ENCODE peak calls at places on chromosomes 1 and 21, in four cellular contexts. A, D, N and J are unnamed samples.

GRCh38 chr1:61742620-61743431 is 546 bp downstream of the PATJ start:
- DNase-seq in A (peak), D (peak), N (peak), J (peak)

GRCh38 chr1:169003864-169004516 is 102.5 kb upstream of the ATP1B1 start:
- DNase-seq in A (peak), D (no peak), N (peak), J (peak)

GRCh38 chr21:35172231-35172630 is 123.1 kb upstream of the RUNX1 start:
- DNase-seq in A (no peak), D (no peak), N (no peak), J (no peak)

GRCh38 chr1:248847956-248848561 is 10.0 kb downstream of the ZNF672 start:
- DNase-seq in A (no peak), D (no peak), N (no peak), J (no peak)

GRCh38 chr1:50605186-50605875 is 182.1 kb upstream of the DMRTA2 start:
- DNase-seq in A (peak), D (no peak), N (peak), J (peak)

GRCh38 chr1:39462074-39462473 is 29.4 kb upstream of the BMP8A start:
- DNase-seq in A (no peak), D (no peak), N (no peak), J (no peak)

GRCh38 chr1:109253803-109254620 is 4.7 kb downstream of the CELSR2 start:
- DNase-seq in A (no peak), D (no peak), N (no peak), J (no peak)

GRCh38 chr1:21734526-21734925 is 48.4 kb downstream of the USP48 start:
- DNase-seq in A (peak), D (no peak), N (no peak), J (peak)

GRCh38 chr1:25996966-25997758 is 701 bp downstream of the PAFAH2 start:
- DNase-seq in A (peak), D (no peak), N (peak), J (peak)

GRCh38 chr1:206925116-206925736 is 3.5 kb upstream of the FCMR start:
- DNase-seq in A (no peak), D (no peak), N (peak), J (no peak)

GRCh38 chr1:186244825-186245224 is 130.2 kb downstream of the TPR start:
- DNase-seq in A (no peak), D (no peak), N (peak), J (peak)

GRCh38 chr1:172533511-172534116 is 664 bp downstream of the SUCO start:
- DNase-seq in A (peak), D (peak), N (peak), J (peak)

GRCh38 chr1:17633654-17634053 is 94.2 kb downstream of the ARHGEF10L start:
- DNase-seq in A (peak), D (no peak), N (peak), J (peak)

GRCh38 chr21:31580866-31581276 is 78.6 kb upstream of the SOD1 start:
- DNase-seq in A (peak), D (peak), N (peak), J (peak)

GRCh38 chr1:17109897-17110554 is 9.2 kb downstream of the PADI2 start:
- DNase-seq in A (no peak), D (no peak), N (no peak), J (no peak)

GRCh38 chr1:64597151-64597550 is 127.2 kb downstream of the CACHD1 start:
- DNase-seq in A (no peak), D (no peak), N (no peak), J (no peak)

GRCh38 chr1:8351693-8352470 is 34.0 kb downstream of the SLC45A1 start:
- DNase-seq in A (no peak), D (no peak), N (peak), J (no peak)

GRCh38 chr1:154975409-154976205 is 1.1 kb downstream of the CKS1B start:
- DNase-seq in A (peak), D (peak), N (peak), J (peak)

GRCh38 chr1:6962956-6963915 is 178.0 kb downstream of the CAMTA1 start:
- DNase-seq in A (no peak), D (peak), N (peak), J (no peak)

GRCh38 chr1:18965206-18966173 is 9.0 kb upstream of the IFFO2 start:
- DNase-seq in A (peak), D (no peak), N (no peak), J (peak)

GRCh38 chr1:66281808-66282207 is 252.1 kb upstream of the SGIP1 start:
- DNase-seq in A (no peak), D (no peak), N (no peak), J (no peak)

GRCh38 chr21:18840239-18840638 is 436.7 kb upstream of the TMPRSS15 start:
- DNase-seq in A (no peak), D (no peak), N (no peak), J (peak)
- TF ChIP-seq CTCF in A (no peak), D (no peak), N (no peak), J (no peak)

GRCh38 chr1:56147459-56147858 is 431.9 kb downstream of the PLPP3 start:
- DNase-seq in A (no peak), D (no peak), N (no peak), J (no peak)

GRCh38 chr1:56146449-56146848 is 432.9 kb downstream of the PLPP3 start:
- DNase-seq in A (peak), D (no peak), N (no peak), J (peak)

GRCh38 chr1:56145524-56145923 is 433.8 kb downstream of the PLPP3 start:
- DNase-seq in A (no peak), D (no peak), N (no peak), J (no peak)

GRCh38 chr1:56148466-56149193 is 430.7 kb downstream of the PLPP3 start:
- DNase-seq in A (no peak), D (no peak), N (no peak), J (peak)

GRCh38 chr1:56147020-56147419 is 432.3 kb downstream of the PLPP3 start:
- DNase-seq in A (no peak), D (no peak), N (no peak), J (no peak)
- H3K4me3 ChIP-seq in A (no peak), D (no peak), N (no peak), J (no peak)

DNA sequence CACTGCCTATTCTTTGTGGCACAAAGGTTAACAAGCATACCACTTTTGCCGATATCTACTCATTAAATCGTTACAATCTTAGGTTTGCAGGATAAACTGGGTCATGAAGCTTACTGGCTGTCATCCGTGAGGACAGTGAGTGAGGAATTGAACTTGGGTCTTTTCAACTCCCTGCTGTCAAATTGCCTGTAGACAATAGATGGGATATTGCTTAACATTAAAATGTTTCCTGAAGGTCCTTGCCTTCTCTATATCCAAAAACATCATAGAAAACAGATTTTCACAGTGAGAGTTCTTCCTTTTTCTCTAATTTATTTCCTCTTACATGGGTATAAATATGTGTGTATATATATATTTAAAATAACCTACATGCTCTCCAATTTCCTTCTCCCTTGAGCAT is 257.8 kb downstream of the LMO4 start:
- DNase-seq in A (no peak), D (no peak), N (no peak), J (no peak)
- TF ChIP-seq CTCF in A (no peak), D (no peak), N (no peak), J (no peak)

GRCh38 chr1:170668301-170668789 is 4.4 kb downstream of the PRRX1 start:
- DNase-seq in A (peak), D (no peak), N (no peak), J (no peak)
- H3K4me3 ChIP-seq in A (peak), D (no peak), N (no peak), J (peak)

GRCh38 chr1:41329662-41330587 is 31.3 kb upstream of the FOXO6 start:
- DNase-seq in A (no peak), D (no peak), N (no peak), J (no peak)

GRCh38 chr1:41328780-41329640 is 32.2 kb upstream of the FOXO6 start:
- DNase-seq in A (no peak), D (no peak), N (no peak), J (no peak)

GRCh38 chr1:41333146-41333784 is 28.0 kb upstream of the FOXO6 start:
- DNase-seq in A (peak), D (peak), N (no peak), J (peak)

GRCh38 chr1:41331546-41331917 is 29.7 kb upstream of the FOXO6 start:
- DNase-seq in A (no peak), D (no peak), N (no peak), J (no peak)

GRCh38 chr1:41330588-41331545 is 30.4 kb upstream of the FOXO6 start:
- DNase-seq in A (no peak), D (no peak), N (no peak), J (no peak)
- TF ChIP-seq CTCF in A (peak), D (no peak), N (no peak), J (peak)

GRCh38 chr1:101203812-101204540 is 32.8 kb upstream of the S1PR1 start:
- DNase-seq in A (peak), D (no peak), N (no peak), J (peak)

GRCh38 chr1:101198842-101199636 is 37.8 kb upstream of the S1PR1 start:
- DNase-seq in A (no peak), D (no peak), N (no peak), J (no peak)

GRCh38 chr1:101196668-101197067 is 40.2 kb upstream of the S1PR1 start:
- DNase-seq in A (no peak), D (no peak), N (no peak), J (no peak)

GRCh38 chr1:101199637-101199982 is 37.2 kb upstream of the S1PR1 start:
- DNase-seq in A (no peak), D (no peak), N (no peak), J (no peak)

DNA sequence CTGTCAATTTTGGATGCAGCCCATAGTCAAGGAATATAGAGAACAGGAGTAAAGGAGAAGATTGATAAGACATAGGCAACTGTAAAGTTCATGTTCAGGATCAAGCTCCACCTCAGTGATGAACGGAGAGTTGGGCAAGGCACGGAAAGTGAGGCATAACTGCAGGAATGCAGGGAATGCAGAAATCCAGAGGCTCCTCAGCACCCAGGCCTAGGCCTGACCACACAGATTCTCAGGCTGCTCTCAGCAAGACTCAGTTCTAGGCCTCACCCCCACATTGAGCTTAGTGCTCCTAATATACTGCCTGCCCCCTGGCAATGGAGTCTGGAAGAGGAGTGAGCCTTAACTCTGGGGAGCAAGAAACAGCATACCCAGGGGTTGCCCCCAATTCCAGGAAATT is 36.3 kb upstream of the S1PR1 start:
- DNase-seq in A (peak), D (no peak), N (no peak), J (peak)
- H3K4me3 ChIP-seq in A (no peak), D (no peak), N (no peak), J (no peak)

GRCh38 chr1:1013922-1014617 is 773 bp downstream of the ISG15 start:
- DNase-seq in A (peak), D (peak), N (no peak), J (no peak)

GRCh38 chr1:1019122-1019999 is 559 bp upstream of the AGRN start:
- DNase-seq in A (peak), D (peak), N (peak), J (peak)

GRCh38 chr1:1013105-1013921 is at the start of gene ISG15:
- DNase-seq in A (peak), D (peak), N (peak), J (peak)

GRCh38 chr1:1011388-1011949 is 1.8 kb upstream of the ISG15 start:
- DNase-seq in A (no peak), D (no peak), N (no peak), J (no peak)

GRCh38 chr1:1014896-1015681 is 1.8 kb downstream of the ISG15 start:
- DNase-seq in A (no peak), D (no peak), N (no peak), J (no peak)
- TF ChIP-seq CTCF in A (peak), D (no peak), N (no peak), J (peak)